ENCODE peak calls at places on chromosomes 16 and 17, in five cellular contexts. T is coronary artery, O is uterus, I is transverse colon, V is PC-3. Y is an unnamed sample.

GRCh38 chr16:67206838-67207115 is 7.8 kb downstream of the ELMO3 start:
- DNase-seq in T (no peak), O (no peak), I (no peak), V (peak), Y (no peak)

GRCh38 chr17:73786286-73786743 is 142.1 kb upstream of the SDK2 start:
- DNase-seq in T (no peak), O (no peak), I (peak), V (peak), Y (no peak)

GRCh38 chr16:88002211-88002610 is 51.0 kb downstream of the BANP start:
- DNase-seq in T (no peak), O (no peak), I (no peak), V (no peak), Y (no peak)

GRCh38 chr17:18228176-18228682 is 2.8 kb downstream of the LLGL1 start:
- DNase-seq in T (no peak), O (no peak), I (no peak), V (no peak), Y (no peak)

GRCh38 chr17:47009759-47010594 is 30.9 kb upstream of the RPRML start:
- DNase-seq in T (no peak), O (no peak), I (no peak), V (peak), Y (no peak)

GRCh38 chr16:4604401-4604800 is 10.3 kb downstream of the UBALD1 start:
- DNase-seq in T (no peak), O (no peak), I (no peak), V (no peak), Y (no peak)

GRCh38 chr16:11806721-11807120 is 9.7 kb upstream of the ZC3H7A start:
- DNase-seq in T (no peak), O (no peak), I (no peak), V (no peak), Y (no peak)

GRCh38 chr17:28655160-28655559 is 6.5 kb downstream of the SDF2 start:
- DNase-seq in T (no peak), O (no peak), I (no peak), V (no peak), Y (no peak)

GRCh38 chr16:84448444-84448843 is 56.0 kb downstream of the MEAK7 start:
- DNase-seq in T (peak), O (no peak), I (no peak), V (no peak), Y (no peak)

GRCh38 chr17:52606098-52606497 is 447.6 kb upstream of the CA10 start:
- DNase-seq in T (no peak), O (no peak), I (no peak), V (peak), Y (no peak)

GRCh38 chr17:37838276-37838675 is 85.9 kb upstream of the TBC1D3K start:
- DNase-seq in T (no peak), O (no peak), I (no peak), V (no peak), Y (no peak)

GRCh38 chr17:62744259-62744658 is 63.9 kb downstream of the MARCHF10 start:
- DNase-seq in T (no peak), O (no peak), I (no peak), V (no peak), Y (no peak)

GRCh38 chr17:49715717-49716279 is 8.0 kb upstream of the SLC35B1 start:
- DNase-seq in T (no peak), O (no peak), I (no peak), V (no peak), Y (no peak)

GRCh38 chr17:42120161-42121065 is 754 bp downstream of the KAT2A start:
- DNase-seq in T (no peak), O (no peak), I (no peak), V (no peak), Y (no peak)

GRCh38 chr17:57305918-57306317 is 49.6 kb downstream of the MSI2 start:
- DNase-seq in T (no peak), O (no peak), I (no peak), V (no peak), Y (no peak)

GRCh38 chr17:28370035-28370743 is at the start of gene VTN:
- DNase-seq in T (no peak), O (no peak), I (no peak), V (no peak), Y (no peak)

GRCh38 chr17:48954300-48954755 is 9.7 kb upstream of the SNF8 start:
- DNase-seq in T (no peak), O (no peak), I (peak), V (peak), Y (peak)

GRCh38 chr16:31568577-31569359 is 41.1 kb downstream of the AHSP start:
- DNase-seq in T (no peak), O (peak), I (peak), V (no peak), Y (no peak)

GRCh38 chr16:10812352-10813122 is 6.1 kb downstream of the TVP23A start:
- DNase-seq in T (no peak), O (no peak), I (no peak), V (no peak), Y (no peak)

GRCh38 chr16:1048442-1049112 is 24.0 kb upstream of the SSTR5 start:
- DNase-seq in T (no peak), O (no peak), I (peak), V (peak), Y (no peak)

GRCh38 chr17:79612468-79613194 is 1.8 kb upstream of the RBFOX3 start:
- DNase-seq in T (no peak), O (no peak), I (peak), V (peak), Y (peak)

GRCh38 chr17:38572665-38573365 is 32.9 kb downstream of the SRCIN1 start:
- DNase-seq in T (no peak), O (no peak), I (no peak), V (peak), Y (no peak)

GRCh38 chr17:63276821-63277220 is 169.3 kb downstream of the CYB561 start:
- DNase-seq in T (no peak), O (no peak), I (no peak), V (no peak), Y (no peak)

GRCh38 chr16:62256406-62256805 is 220.2 kb upstream of the CDH8 start:
- DNase-seq in T (no peak), O (no peak), I (no peak), V (no peak), Y (no peak)

GRCh38 chr17:54992797-54993639 is 24.5 kb downstream of the STXBP4 start:
- DNase-seq in T (no peak), O (no peak), I (no peak), V (peak), Y (no peak)

GRCh38 chr17:69761011-69761410 is 314.0 kb upstream of the KCNJ16 start:
- DNase-seq in T (no peak), O (no peak), I (no peak), V (no peak), Y (no peak)

GRCh38 chr17:31499771-31500554 is 108.5 kb downstream of the RAB11FIP4 start:
- DNase-seq in T (no peak), O (no peak), I (peak), V (peak), Y (no peak)

GRCh38 chr16:10846213-10846998 is 27.8 kb upstream of the TVP23A start:
- DNase-seq in T (no peak), O (no peak), I (no peak), V (no peak), Y (no peak)

DNA sequence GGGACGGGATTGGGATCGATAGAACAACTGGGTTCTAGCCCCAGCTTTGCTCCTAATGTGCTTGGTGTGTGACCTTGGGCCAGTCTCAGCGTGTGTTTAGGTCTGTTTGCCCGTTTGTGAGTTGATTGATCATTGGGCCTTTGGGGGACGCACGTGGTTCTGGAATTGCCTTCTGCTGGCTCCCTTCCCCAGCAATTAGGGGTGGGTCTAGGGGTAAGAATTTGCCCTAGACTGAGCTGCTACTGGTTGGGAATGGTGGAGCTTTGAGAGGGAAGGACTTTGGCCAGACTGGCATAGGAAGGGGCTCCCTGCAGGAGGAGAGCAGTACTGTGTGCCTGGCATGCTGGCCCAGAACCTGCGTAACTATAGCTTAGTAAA is 1.5 kb downstream of the SPNS2 start:
- DNase-seq in T (no peak), O (no peak), I (no peak), V (no peak), Y (no peak)
- TF ChIP-seq CTCF in T (no peak), O (no peak), I (no peak), V (no peak), Y (no peak)

GRCh38 chr17:66904760-66905637 is 59.5 kb upstream of the CACNG4 start:
- DNase-seq in T (no peak), O (peak), I (no peak), V (peak), Y (no peak)

GRCh38 chr17:66909811-66910210 is 54.7 kb upstream of the CACNG4 start:
- DNase-seq in T (no peak), O (no peak), I (no peak), V (no peak), Y (no peak)

GRCh38 chr17:66910651-66911285 is 53.7 kb upstream of the CACNG4 start:
- DNase-seq in T (no peak), O (no peak), I (no peak), V (no peak), Y (no peak)

GRCh38 chr17:66903781-66904180 is 60.7 kb upstream of the CACNG4 start:
- DNase-seq in T (no peak), O (no peak), I (no peak), V (no peak), Y (no peak)

GRCh38 chr17:66906321-66907278 is 57.9 kb upstream of the CACNG4 start:
- DNase-seq in T (no peak), O (peak), I (peak), V (peak), Y (peak)
- TF ChIP-seq CTCF in T (peak), O (peak), I (peak), V (peak), Y (peak)

GRCh38 chr17:33725675-33726271 is 432.7 kb upstream of the ASIC2 start:
- DNase-seq in T (no peak), O (no peak), I (peak), V (peak), Y (no peak)
- TF ChIP-seq CTCF in T (no peak), O (no peak), I (peak), V (peak), Y (peak)

DNA sequence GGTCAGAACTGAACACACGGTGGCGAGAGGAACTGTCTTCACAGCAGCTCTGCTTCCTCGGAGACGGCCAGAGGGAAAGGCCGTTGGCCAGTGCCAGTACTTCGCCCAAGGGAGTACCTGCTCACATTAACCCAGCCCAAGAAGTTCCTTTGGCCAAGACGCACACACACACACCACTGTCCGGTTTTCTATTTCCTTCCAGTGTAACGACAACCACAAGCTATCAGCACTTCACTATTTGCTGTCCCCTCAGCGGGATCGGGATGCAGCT is 735 bp upstream of the GGNBP2 start:
- DNase-seq in T (peak), O (peak), I (no peak), V (peak), Y (peak)
- TF ChIP-seq CTCF in T (no peak), O (no peak), I (peak), V (no peak), Y (no peak)

DNA sequence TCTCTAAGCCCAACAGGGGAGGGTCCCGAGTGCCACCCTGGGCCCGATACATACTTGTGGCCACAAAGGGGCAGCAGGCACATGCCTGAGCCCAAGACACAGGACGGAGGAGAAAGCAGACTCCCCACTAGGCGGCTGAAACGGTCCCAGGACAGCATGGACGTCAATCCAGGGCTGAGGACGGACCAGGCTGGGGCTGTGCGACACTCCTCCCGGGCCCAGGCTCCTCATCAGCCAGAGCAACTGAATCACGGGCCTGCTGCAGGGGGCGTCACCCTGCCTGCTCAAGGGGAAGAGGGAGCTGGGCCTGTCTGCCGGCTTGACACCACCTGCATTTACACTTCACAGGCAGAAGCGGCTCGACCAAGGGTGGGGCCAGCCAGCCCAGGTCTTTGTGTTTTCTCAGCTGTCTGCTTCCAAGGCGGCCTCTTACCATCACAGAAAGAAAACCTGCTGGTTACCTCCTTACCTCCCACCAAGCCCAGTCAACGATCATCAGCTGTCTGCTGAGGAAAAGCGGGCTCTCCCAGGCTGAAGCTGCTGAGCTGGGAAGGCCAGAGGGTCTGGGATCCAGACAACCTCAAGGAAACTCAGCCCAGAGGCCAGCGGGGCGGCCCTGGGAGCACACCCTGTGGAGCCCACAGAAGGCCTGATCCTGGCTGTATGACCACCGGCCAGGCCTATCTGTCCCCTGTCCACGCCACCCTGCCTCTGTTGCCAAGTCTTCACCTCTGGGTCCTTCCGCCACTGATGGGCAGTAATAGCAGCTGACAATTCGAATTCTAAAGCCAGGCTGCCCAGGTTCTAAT is 26.4 kb downstream of the KIFC3 start:
- DNase-seq in T (no peak), O (no peak), I (peak), V (no peak), Y (no peak)
- TF ChIP-seq CTCF in T (no peak), O (no peak), I (no peak), V (peak), Y (peak)

DNA sequence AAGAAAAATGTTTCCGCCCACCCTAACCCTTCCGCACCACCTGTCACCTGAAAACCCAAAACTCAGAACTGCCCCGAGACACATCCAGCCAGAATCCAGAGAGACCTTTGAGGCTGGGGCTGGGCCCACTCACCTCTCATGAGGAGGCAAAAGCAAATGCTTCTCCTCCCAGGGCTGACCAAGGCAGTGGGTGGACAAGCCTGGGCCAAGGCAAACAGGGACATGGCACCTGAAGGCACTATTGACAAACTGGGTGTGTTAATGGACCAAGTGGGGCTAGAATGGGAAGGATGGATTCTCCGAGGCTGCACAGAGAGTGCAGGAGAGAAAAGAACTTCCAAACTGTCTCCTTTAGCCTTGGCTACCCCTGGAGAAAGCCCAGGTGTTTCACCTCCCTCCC is 54.4 kb downstream of the SOX9 start:
- DNase-seq in T (no peak), O (no peak), I (no peak), V (no peak), Y (no peak)
- TF ChIP-seq CTCF in T (no peak), O (no peak), I (no peak), V (no peak), Y (no peak)

DNA sequence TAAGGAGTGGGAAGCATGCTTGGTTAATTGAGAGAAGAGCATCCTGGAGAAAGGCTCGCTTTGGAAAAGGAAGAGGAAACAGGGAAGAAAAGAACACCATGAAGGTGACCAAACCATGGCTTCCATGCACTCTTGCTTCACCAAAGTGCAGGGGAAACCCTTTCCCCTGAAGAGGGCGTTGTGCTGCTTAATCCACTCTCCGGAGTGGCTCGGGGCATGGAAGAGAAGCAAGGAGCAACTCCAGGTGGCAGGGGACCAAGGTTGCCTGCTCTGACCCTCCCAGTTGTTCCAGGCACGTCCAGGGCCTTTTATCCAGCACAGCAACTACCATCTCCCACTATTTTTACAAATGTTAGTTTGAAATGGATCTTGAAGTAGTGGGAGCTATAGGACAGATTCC is 108.1 kb downstream of the STX8 start:
- DNase-seq in T (no peak), O (no peak), I (no peak), V (no peak), Y (no peak)
- TF ChIP-seq CTCF in T (no peak), O (no peak), I (no peak), V (no peak), Y (no peak)

Y was measured in LNCaP clone FGC.